ENCODE peak calls at places on chromosomes 4 and X, in four cellular contexts. K is astrocyte of the spinal cord, T is Caco-2, O is PC-9. C is an unnamed sample.

GRCh38 chr4:83196936-83197335 is 82.4 kb upstream of the PLAC8 start:
- DNase-seq in K (no peak), T (no peak), O (no peak), C (no peak)

GRCh38 chr4:83335691-83336090 is 1.0 kb upstream of the HPSE start:
- DNase-seq in K (no peak), T (no peak), O (no peak), C (no peak)

GRCh38 chr4:54440394-54441223 is 211.5 kb downstream of the PDGFRA start:
- DNase-seq in K (peak; percentile 48), T (peak; percentile 39), O (no peak), C (peak; percentile 61)

GRCh38 chrX:40166582-40166981 is 68.8 kb upstream of the BCOR start:
- DNase-seq in K (peak; percentile 37), T (no peak), O (no peak), C (no peak)

GRCh38 chr4:158710814-158711213 is 12.4 kb downstream of the PPID start:
- DNase-seq in K (peak; percentile 14), T (no peak), O (no peak), C (peak; percentile 29)

GRCh38 chr4:100746141-100746540 is 228.3 kb upstream of the EMCN start:
- DNase-seq in K (no peak), T (no peak), O (no peak), C (no peak)

GRCh38 chr4:79413032-79413431 is 5.0 kb upstream of the GK2 start:
- DNase-seq in K (no peak), T (no peak), O (no peak), C (no peak)

GRCh38 chr4:186693159-186693815 is 30.4 kb downstream of the FAT1 start:
- DNase-seq in K (peak; percentile 93), T (no peak), O (no peak), C (peak; percentile 94)

GRCh38 chr4:173958445-173958844 is 325.0 kb downstream of the FBXO8 start:
- DNase-seq in K (peak; percentile 4), T (no peak), O (no peak), C (peak; percentile 42)

GRCh38 chr4:10965196-10965595 is 280.6 kb upstream of the CLNK start:
- DNase-seq in K (peak; percentile 75), T (no peak), O (no peak), C (no peak)

GRCh38 chr4:15043922-15044321 is 41.6 kb downstream of the CPEB2 start:
- DNase-seq in K (no peak), T (no peak), O (no peak), C (no peak)

GRCh38 chr4:3317656-3318211 is 24.9 kb downstream of the RGS12 start:
- DNase-seq in K (no peak), T (no peak), O (no peak), C (no peak)

GRCh38 chr4:172412851-172413250 is 599.6 kb downstream of the GALNTL6 start:
- DNase-seq in K (no peak), T (no peak), O (no peak), C (no peak)

GRCh38 chr4:43339435-43339834 is 446.9 kb downstream of the GRXCR1 start:
- DNase-seq in K (peak; percentile 70), T (no peak), O (no peak), C (peak; percentile 71)

GRCh38 chr4:118821590-118822293 is 14.2 kb downstream of the SEC24D start:
- DNase-seq in K (no peak), T (no peak), O (no peak), C (no peak)

GRCh38 chrX:65582450-65583082 is 48.0 kb upstream of the LAS1L start:
- DNase-seq in K (no peak), T (no peak), O (no peak), C (no peak)

GRCh38 chrX:40808203-40808602 is 72.9 kb upstream of the MED14 start:
- DNase-seq in K (no peak), T (no peak), O (no peak), C (no peak)

GRCh38 chr4:153374471-153374870 is 30.0 kb downstream of the MND1 start:
- DNase-seq in K (no peak), T (no peak), O (no peak), C (no peak)
- TF ChIP-seq CTCF in K (no peak), T (no peak), O (no peak), C (no peak)

DNA sequence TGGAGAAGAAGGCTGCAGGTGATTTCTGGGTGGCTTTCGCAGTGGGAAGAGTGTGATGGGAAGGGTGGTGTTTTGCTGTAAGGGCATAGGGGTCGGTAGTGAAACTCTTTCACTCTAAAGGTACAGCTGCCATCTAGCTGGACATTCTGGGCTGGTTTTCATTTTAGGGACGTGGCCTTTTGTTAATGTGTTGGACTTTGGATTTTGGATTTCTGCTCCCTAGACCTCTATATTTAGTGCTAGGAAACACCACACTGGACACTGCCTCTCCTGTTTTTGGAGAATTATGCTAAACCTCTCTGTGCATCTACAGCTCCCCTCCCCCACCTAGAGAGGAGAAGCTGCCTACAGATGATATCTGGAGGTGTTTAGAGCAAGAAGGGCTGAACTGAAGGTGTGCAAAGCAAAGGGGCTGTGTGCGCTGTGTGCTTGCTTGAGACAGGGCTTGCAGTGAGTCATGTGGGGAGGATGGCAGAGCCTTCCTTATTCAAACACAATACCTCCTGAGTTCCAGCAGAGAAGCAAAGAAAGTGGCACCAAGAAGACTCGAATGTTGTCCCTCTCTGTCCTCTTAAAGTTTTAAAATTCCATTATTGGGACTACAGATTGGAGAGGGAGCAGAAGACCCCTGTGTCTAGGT is 47.9 kb downstream of the STARD8 start:
- DNase-seq in K (no peak), T (no peak), O (no peak), C (no peak)
- H3K4me3 ChIP-seq in K (no peak overlapping the region), T (no peak overlapping the region), O (no peak overlapping the region), C (no peak overlapping the region)

GRCh38 chrX:55011294-55011693 is 11.1 kb downstream of the APEX2 start:
- DNase-seq in K (no peak), T (no peak), O (no peak), C (peak; percentile 17)
- TF ChIP-seq CTCF in K (peak; percentile 38), T (peak; percentile 17), O (peak; percentile 58), C (peak; percentile 42)

GRCh38 chrX:124358796-124359386 is 12.5 kb downstream of the SH2D1A start:
- DNase-seq in K (no peak), T (no peak), O (no peak), C (no peak)

GRCh38 chrX:124349054-124349453 is 2.7 kb downstream of the SH2D1A start:
- DNase-seq in K (no peak), T (no peak), O (no peak), C (no peak)

GRCh38 chrX:124354648-124355047 is 8.3 kb downstream of the SH2D1A start:
- DNase-seq in K (no peak), T (no peak), O (no peak), C (no peak)
- H3K4me3 ChIP-seq in K (no peak overlapping the region), T (no peak overlapping the region), O (no peak overlapping the region), C (no peak overlapping the region)

DNA sequence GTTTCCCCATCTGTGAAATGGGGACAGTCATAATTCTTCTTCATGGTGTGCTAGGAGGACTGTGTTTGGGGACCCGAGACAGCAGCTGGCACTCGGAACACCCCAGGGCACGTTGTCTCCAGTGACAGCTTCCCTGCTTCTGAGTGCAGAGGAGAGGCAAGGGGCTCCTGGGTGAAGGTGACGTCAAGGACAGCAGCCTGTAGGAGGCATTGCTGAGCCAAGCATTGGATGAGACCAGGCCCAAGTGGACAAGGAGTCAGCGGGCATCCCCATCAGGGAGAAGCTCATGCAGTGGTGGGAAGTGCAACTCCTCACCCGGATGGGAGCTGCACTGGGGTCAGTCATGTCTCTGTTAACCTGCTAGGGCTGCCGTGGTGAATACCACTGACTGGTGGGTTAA is 46.1 kb downstream of the EVC start:
- DNase-seq in K (no peak), T (no peak), O (no peak), C (no peak)
- TF ChIP-seq CTCF in K (no peak), T (no peak), O (no peak), C (no peak)